ENCODE peak calls at places on chromosomes 13 and 19, in six cellular contexts. Y, L, U, A, H and J are unnamed samples.

GRCh38 chr13:111854403-111854802 is 212.5 kb upstream of the SOX1 start:
- DNase-seq in Y (no peak), L (no peak), U (no peak), A (no peak), H (no peak), J (no peak)

GRCh38 chr13:97884707-97885468 is 68.6 kb upstream of the IPO5 start:
- DNase-seq in Y (no peak), L (no peak), U (no peak), A (no peak), H (no peak), J (no peak)

GRCh38 chr13:94345374-94346195 is 133.9 kb downstream of the DCT start:
- DNase-seq in Y (no peak), L (no peak), U (no peak), A (peak), H (no peak), J (no peak)

GRCh38 chr19:4676955-4677731 is 7.0 kb upstream of the MYDGF start:
- DNase-seq in Y (peak), L (peak), U (peak), A (peak), H (no peak), J (no peak)

GRCh38 chr19:40576181-40576584 is 490 bp upstream of the SHKBP1 start:
- DNase-seq in Y (no peak), L (peak), U (no peak), A (no peak), H (no peak), J (no peak)

GRCh38 chr19:16441661-16442071 is 30.1 kb downstream of the EPS15L1 start:
- DNase-seq in Y (no peak), L (no peak), U (peak), A (no peak), H (no peak), J (no peak)

GRCh38 chr13:75764251-75764650 is 128.1 kb downstream of the LMO7 start:
- DNase-seq in Y (no peak), L (no peak), U (no peak), A (no peak), H (no peak), J (no peak)

GRCh38 chr13:73835138-73835721 is 299.0 kb downstream of the KLF12 start:
- DNase-seq in Y (no peak), L (no peak), U (no peak), A (peak), H (no peak), J (peak)

GRCh38 chr13:24022568-24022967 is 125.3 kb upstream of the C1QTNF9B start:
- DNase-seq in Y (no peak), L (no peak), U (no peak), A (no peak), H (no peak), J (no peak)

GRCh38 chr13:55001881-55002280 is 1973.3 kb downstream of the OLFM4 start:
- DNase-seq in Y (no peak), L (no peak), U (no peak), A (no peak), H (no peak), J (no peak)

GRCh38 chr13:114096811-114097503 is 35.5 kb downstream of the RASA3 start:
- DNase-seq in Y (no peak), L (no peak), U (no peak), A (no peak), H (no peak), J (no peak)

GRCh38 chr13:90926459-90926858 is 421.0 kb upstream of the MIR17HG start:
- DNase-seq in Y (no peak), L (no peak), U (no peak), A (no peak), H (no peak), J (no peak)

GRCh38 chr19:13817615-13818371 is 22.6 kb downstream of the ZSWIM4 start:
- DNase-seq in Y (no peak), L (no peak), U (no peak), A (no peak), H (no peak), J (no peak)

GRCh38 chr19:43527860-43528622 is 1.0 kb upstream of the ETHE1 start:
- DNase-seq in Y (no peak), L (peak), U (no peak), A (peak), H (no peak), J (no peak)

GRCh38 chr13:29384466-29384865 is 211.0 kb downstream of the SLC7A1 start:
- DNase-seq in Y (no peak), L (no peak), U (no peak), A (no peak), H (no peak), J (no peak)

GRCh38 chr13:110541526-110541920 is 20.0 kb downstream of the RAB20 start:
- DNase-seq in Y (no peak), L (no peak), U (no peak), A (no peak), H (no peak), J (no peak)

GRCh38 chr19:39128511-39129079 is 3.0 kb downstream of the PAK4 start:
- DNase-seq in Y (no peak), L (no peak), U (no peak), A (no peak), H (no peak), J (no peak)

GRCh38 chr19:3591876-3592613 is 6.8 kb downstream of the GIPC3 start:
- DNase-seq in Y (no peak), L (no peak), U (no peak), A (no peak), H (no peak), J (no peak)

GRCh38 chr19:36009220-36009619 is 607 bp upstream of the SYNE4 start:
- DNase-seq in Y (peak), L (peak), U (peak), A (peak), H (peak), J (peak)

GRCh38 chr19:40717880-40718773 is 1.2 kb downstream of the ITPKC start:
- DNase-seq in Y (no peak), L (peak), U (peak), A (no peak), H (no peak), J (no peak)

GRCh38 chr19:2423913-2424685 is 3.3 kb downstream of the TIMM13 start:
- DNase-seq in Y (no peak), L (no peak), U (no peak), A (no peak), H (no peak), J (no peak)

GRCh38 chr19:45423589-45424190 is at the start of gene ERCC1:
- DNase-seq in Y (peak), L (peak), U (peak), A (peak), H (peak), J (peak)

DNA sequence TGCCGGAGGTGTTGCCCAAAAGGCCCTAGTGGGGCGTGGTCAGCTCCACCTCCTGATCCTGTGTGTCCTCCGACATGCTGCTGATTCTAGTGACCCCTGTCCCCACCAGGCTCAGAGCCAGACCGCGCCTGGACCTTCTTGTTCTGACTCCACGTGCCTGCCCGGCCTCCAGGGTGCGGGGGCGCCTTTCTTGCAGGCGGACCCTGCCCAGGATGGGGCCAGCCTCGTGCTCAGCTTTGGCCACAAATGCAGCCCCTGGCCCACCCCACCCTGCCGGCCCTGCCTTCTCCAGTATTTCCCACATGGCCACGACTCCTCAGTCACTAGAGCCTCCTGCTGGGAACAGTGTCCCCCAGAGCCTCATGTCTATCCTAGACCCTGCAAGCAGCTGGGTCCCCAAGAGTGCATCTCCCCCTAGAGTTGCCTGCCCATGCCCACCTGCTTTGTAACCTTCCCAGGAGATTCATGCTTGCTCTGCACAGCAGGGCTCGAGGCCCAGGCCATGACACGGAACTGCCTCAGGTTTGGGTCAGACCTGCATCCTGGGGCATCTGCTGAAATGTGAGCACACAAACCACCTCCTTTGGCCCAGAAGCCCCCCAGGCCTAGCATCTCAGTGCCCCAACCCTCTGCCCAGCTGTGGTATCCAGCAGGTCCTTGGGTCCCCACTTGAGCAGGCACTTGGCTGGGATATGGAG is 27.0 kb downstream of the TMEM161A start:
- DNase-seq in Y (no peak), L (no peak), U (no peak), A (no peak), H (no peak), J (no peak)
- TF ChIP-seq CTCF in Y (no peak), L (no peak), U (no peak), A (no peak), H (no peak), J (no peak)

GRCh38 chr13:25978961-25979360 is 72.9 kb downstream of the SHISA2 start:
- DNase-seq in Y (no peak), L (no peak), U (no peak), A (no peak), H (no peak), J (no peak)
- TF ChIP-seq CTCF in Y (no peak), L (no peak), U (no peak), A (no peak), H (no peak), J (no peak)

GRCh38 chr13:43132228-43132627 is 108.8 kb downstream of the DNAJC15 start:
- DNase-seq in Y (peak), L (peak), U (peak), A (peak), H (no peak), J (peak)
- TF ChIP-seq CTCF in Y (peak), L (peak), U (peak), A (peak), H (no peak), J (peak)

DNA sequence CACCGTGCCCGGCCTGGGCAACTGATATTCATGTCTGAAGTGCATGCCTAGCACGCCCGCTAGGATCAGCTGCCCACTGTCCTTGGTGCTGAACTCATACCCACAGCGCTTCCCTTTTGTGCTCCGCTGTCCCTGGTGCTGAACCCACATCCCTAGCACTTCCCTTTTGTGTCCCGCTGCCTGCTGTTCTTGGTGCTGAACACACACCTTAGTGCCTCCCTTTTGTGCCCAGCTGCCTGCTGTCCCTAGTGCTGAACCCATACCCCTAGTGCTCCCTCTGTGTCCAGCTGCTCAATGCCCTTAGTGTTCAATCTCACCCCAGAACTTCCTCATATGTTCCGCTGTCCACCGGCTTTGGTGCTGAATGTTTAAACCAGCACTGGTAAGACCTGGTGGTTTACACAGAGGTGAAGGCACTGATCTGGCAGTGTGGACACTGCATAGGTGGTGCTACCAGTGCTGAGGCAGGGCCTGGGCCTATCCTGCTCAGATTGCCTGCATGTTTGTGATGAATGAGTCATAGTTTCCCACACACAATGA is 26.3 kb upstream of the SIGLEC11 start:
- DNase-seq in Y (peak), L (peak), U (peak), A (peak), H (peak), J (peak)
- TF ChIP-seq CTCF in Y (peak), L (peak), U (no peak), A (no peak), H (no peak), J (no peak)

GRCh38 chr13:101465877-101466276 is 13.4 kb downstream of the ITGBL1 start:
- DNase-seq in Y (no peak), L (no peak), U (no peak), A (no peak), H (no peak), J (no peak)
- TF ChIP-seq CTCF in Y (no peak), L (no peak), U (no peak), A (no peak), H (no peak), J (no peak)

GRCh38 chr13:70623260-70623659 is 515.0 kb upstream of the KLHL1 start:
- DNase-seq in Y (no peak), L (no peak), U (no peak), A (peak), H (no peak), J (no peak)
- TF ChIP-seq CTCF in Y (no peak), L (peak), U (no peak), A (no peak), H (peak), J (peak)

GRCh38 chr19:24032651-24033050 is 54.3 kb upstream of the ZNF254 start:
- DNase-seq in Y (no peak), L (no peak), U (no peak), A (no peak), H (no peak), J (no peak)

GRCh38 chr19:24033962-24034342 is 53.0 kb upstream of the ZNF254 start:
- DNase-seq in Y (peak), L (peak), U (peak), A (peak), H (peak), J (peak)

GRCh38 chr19:24029941-24030636 is 56.9 kb upstream of the ZNF254 start:
- DNase-seq in Y (no peak), L (no peak), U (no peak), A (no peak), H (no peak), J (no peak)

DNA sequence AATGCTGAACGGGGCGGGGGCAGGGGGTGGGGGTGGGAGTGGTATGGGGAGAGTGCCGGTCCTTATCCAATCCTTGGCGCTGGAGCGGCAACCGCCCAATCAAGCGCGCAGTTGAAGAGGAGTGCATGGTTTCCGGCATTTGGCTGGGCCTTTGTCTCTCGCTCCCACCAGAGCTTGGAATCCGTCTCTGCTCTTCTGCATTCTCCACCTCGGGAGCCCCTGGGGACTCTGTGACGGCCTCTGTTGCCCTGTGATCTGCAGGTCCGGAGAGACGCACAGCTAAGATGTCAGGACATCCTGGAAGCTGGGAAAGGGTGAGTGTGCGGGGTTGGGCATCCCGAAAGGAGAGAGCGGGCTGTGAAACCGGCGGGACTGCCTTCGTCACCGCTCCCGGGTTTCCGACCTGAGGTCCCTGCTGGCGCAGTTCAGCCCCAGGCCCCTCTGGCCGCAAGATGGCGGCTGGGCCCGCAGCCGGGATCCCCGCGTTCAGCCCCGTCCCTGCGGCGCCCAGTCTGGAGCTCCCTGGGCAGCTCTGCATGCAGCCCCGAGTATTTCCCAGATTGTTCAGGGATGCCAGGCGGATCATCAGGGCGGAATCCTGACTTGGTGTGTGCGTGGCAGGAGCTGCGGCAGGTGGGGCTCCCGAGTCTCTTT is 53.6 kb upstream of the ZNF254 start:
- DNase-seq in Y (peak), L (peak), U (peak), A (peak), H (peak), J (peak)
- TF ChIP-seq CTCF in Y (peak), L (no peak), U (no peak), A (no peak), H (no peak), J (peak)

GRCh38 chr19:988081-988480 is 3.9 kb downstream of the WDR18 start:
- DNase-seq in Y (no peak), L (no peak), U (no peak), A (no peak), H (no peak), J (no peak)

GRCh38 chr19:982567-983170 is 1.5 kb upstream of the WDR18 start:
- DNase-seq in Y (peak), L (peak), U (peak), A (peak), H (peak), J (peak)

GRCh38 chr19:984165-984967 is at the start of gene WDR18:
- DNase-seq in Y (peak), L (peak), U (peak), A (peak), H (peak), J (peak)

GRCh38 chr19:988510-988909 is 4.4 kb downstream of the WDR18 start:
- DNase-seq in Y (no peak), L (peak), U (no peak), A (no peak), H (no peak), J (no peak)

GRCh38 chr19:986083-986482 is 1.9 kb downstream of the WDR18 start:
- DNase-seq in Y (no peak), L (no peak), U (no peak), A (no peak), H (no peak), J (no peak)
- TF ChIP-seq CTCF in Y (no peak), L (no peak), U (no peak), A (no peak), H (no peak), J (no peak)